ENCODE peak calls at places on chromosomes 16 and 17, in four cellular contexts. S is esophagus muscularis mucosa, I is tibial artery, Y is right atrium auricular region. L is an unnamed sample.

GRCh38 chr17:58969156-58969555 is 137.5 kb downstream of the TRIM37 start:
- DNase-seq in Y (no peak), S (no peak), I (no peak), L (peak; percentile 13)

GRCh38 chr16:30875881-30876791 is 17.7 kb downstream of the BCL7C start:
- DNase-seq in Y (no peak), S (no peak), I (no peak), L (peak; percentile 72)

GRCh38 chr17:14010999-14011692 is 58.2 kb upstream of the COX10 start:
- DNase-seq in Y (no peak), S (no peak), I (no peak), L (no peak)

GRCh38 chr17:75730065-75730464 is 8.8 kb downstream of the ITGB4 start:
- DNase-seq in S (no peak), I (no peak), Y (no peak), L (no peak)

GRCh38 chr17:34913001-34913400 is 48.3 kb downstream of the CCT6B start:
- DNase-seq in I (no peak), S (peak; percentile 68), Y (no peak), L (no peak)

GRCh38 chr17:70080541-70081347 is 5.7 kb downstream of the KCNJ16 start:
- DNase-seq in S (no peak), Y (no peak), I (no peak), L (no peak)

GRCh38 chr16:70730016-70730415 is 44.2 kb upstream of the MTSS2 start:
- DNase-seq in S (no peak), Y (no peak), I (no peak), L (no peak)

GRCh38 chr16:9797306-9797705 is 384.9 kb downstream of the GRIN2A start:
- DNase-seq in Y (peak; percentile 58), I (no peak), S (no peak), L (no peak)

GRCh38 chr17:48492401-48493298 is 38.2 kb downstream of the HOXB1 start:
- DNase-seq in S (no peak), I (peak; percentile 43), Y (peak; percentile 59), L (peak; percentile 84)

GRCh38 chr16:67150058-67150832 is 553 bp downstream of the B3GNT9 start:
- DNase-seq in S (no peak), Y (no peak), I (peak; percentile 50), L (peak; percentile 91)

GRCh38 chr17:80438806-80439205 is 23.8 kb downstream of the ENDOV start:
- DNase-seq in Y (no peak), S (no peak), I (no peak), L (no peak)

GRCh38 chr17:57984226-57984890 is 3.7 kb downstream of the VEZF1 start:
- DNase-seq in Y (no peak), I (no peak), S (no peak), L (no peak)

GRCh38 chr17:45771473-45771959 is 12.6 kb upstream of the CRHR1 start:
- DNase-seq in S (no peak), Y (no peak), I (no peak), L (no peak)

GRCh38 chr17:48131216-48131824 is 23.8 kb downstream of the SNX11 start:
- DNase-seq in I (peak; percentile 58), Y (no peak), S (no peak), L (peak; percentile 57)

GRCh38 chr17:60354223-60354622 is 37.7 kb downstream of the USP32 start:
- DNase-seq in S (no peak), I (no peak), Y (no peak), L (no peak)

GRCh38 chr16:518858-519257 is 8.7 kb upstream of the CAPN15 start:
- DNase-seq in S (no peak), I (no peak), Y (no peak), L (no peak)

GRCh38 chr16:1308036-1308976 is 1.1 kb upstream of the UBE2I start:
- DNase-seq in S (no peak), I (no peak), Y (no peak), L (no peak)

GRCh38 chr17:35540589-35541404 is 3.3 kb upstream of the SLFN12L start:
- DNase-seq in I (peak; percentile 51), Y (peak; percentile 63), S (peak; percentile 94), L (peak; percentile 30)

GRCh38 chr16:28549301-28549899 is 4.3 kb upstream of the SGF29 start:
- DNase-seq in Y (no peak), S (no peak), I (no peak), L (no peak)

GRCh38 chr16:4700997-4701743 is 7.8 kb downstream of the NUDT16L1 start:
- DNase-seq in Y (no peak), I (no peak), S (no peak), L (no peak)

GRCh38 chr16:11016993-11017392 is 72.6 kb downstream of the CLEC16A start:
- DNase-seq in I (no peak), Y (peak; percentile 63), S (peak; percentile 94), L (no peak)

GRCh38 chr17:78272181-78272913 is 40.9 kb downstream of the TMEM235 start:
- DNase-seq in S (no peak), Y (peak; percentile 70), I (no peak), L (peak; percentile 65)

GRCh38 chr17:13306310-13306962 is 288.6 kb upstream of the ELAC2 start:
- DNase-seq in Y (no peak), I (no peak), S (no peak), L (no peak)

GRCh38 chr17:42761638-42762037 is 611 bp downstream of the RAMP2 start:
- DNase-seq in I (no peak), Y (no peak), S (no peak), L (no peak)

GRCh38 chr16:87392823-87393679 is 915 bp downstream of the MAP1LC3B start:
- DNase-seq in S (no peak), Y (no peak), I (peak; percentile 51), L (peak; percentile 49)
- TF ChIP-seq CTCF in S (no peak), Y (no peak), I (peak; percentile 36), L (no peak)

DNA sequence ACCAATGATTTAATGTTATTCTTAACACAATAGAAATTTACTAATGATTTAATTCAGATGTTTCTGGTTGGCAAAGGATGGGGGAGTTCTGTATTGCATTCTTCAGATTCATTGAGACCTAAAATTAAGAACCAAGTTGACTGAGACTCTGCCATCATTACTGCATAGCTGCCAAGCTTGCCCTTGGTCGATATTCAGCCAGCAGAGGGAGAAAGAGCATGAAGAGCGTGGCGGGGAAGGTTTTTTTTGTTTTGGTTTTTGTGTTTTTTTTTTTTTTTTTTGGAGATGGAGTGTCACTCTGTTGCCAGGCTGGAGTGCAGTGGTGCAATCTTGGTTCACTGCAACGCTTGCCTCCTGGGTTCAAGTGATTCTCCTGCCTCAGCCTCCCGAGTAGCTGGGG is 659.4 kb upstream of the EEF2KMT start:
- DNase-seq in I (no peak), Y (no peak), S (no peak), L (no peak)
- TF ChIP-seq CTCF in I (no peak), Y (no peak), S (no peak), L (no peak)

GRCh38 chr17:67629963-67630320 is 87.8 kb upstream of the NOL11 start:
- DNase-seq in I (no peak), Y (no peak), S (no peak), L (peak; percentile 29)

GRCh38 chr17:67625971-67626370 is 91.8 kb upstream of the NOL11 start:
- DNase-seq in I (no peak), S (no peak), Y (no peak), L (no peak)

GRCh38 chr17:67624886-67625656 is 92.7 kb upstream of the NOL11 start:
- DNase-seq in I (no peak), Y (no peak), S (no peak), L (no peak)

GRCh38 chr17:67623767-67624166 is 94.0 kb upstream of the NOL11 start:
- DNase-seq in I (no peak), Y (no peak), S (no peak), L (no peak)

DNA sequence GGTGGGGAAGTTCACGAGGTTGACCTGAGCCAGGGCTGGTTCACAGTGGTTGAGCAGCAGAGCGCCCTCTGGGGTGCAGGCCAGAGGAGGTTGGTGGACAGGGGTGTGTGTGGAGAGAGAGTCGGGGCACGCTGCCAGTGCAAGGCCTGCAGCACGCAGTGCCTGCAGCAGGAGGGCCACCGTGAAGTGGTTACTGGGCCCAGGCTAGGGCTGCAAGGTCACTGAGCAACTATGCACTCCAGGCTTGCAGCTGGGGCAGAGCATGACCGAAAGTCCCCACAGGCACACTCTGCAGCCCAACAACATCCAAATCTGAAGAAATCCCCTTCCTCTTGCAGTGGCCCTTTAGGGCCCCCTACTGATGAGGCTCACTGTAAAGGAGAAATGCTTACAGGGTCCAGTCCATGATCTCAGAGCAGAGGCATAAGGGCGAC is 89.1 kb upstream of the NOL11 start:
- DNase-seq in S (no peak), Y (no peak), I (no peak), L (peak; percentile 63)
- TF ChIP-seq CTCF in S (no peak), Y (no peak), I (no peak), L (peak; percentile 47)

DNA sequence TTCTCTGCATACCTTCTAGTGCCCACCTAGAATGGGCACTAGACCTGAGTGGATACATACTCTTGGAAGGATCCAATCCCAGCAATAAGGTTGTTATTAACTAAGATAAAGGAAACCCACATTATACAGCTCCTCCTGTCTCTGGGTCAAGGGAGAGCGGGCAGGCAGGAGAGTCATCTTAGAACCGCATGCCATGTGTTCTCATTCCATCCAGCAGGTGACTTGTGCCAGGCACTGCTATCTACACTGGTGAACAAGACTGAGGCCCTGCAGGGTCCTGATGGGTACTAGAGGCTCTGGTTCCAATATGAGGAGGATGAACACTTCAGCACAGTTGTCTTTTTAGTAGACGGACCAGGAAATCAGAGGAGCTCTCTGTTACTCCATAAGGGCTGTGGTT is 5.9 kb upstream of the CD300H start:
- DNase-seq in S (no peak), I (no peak), Y (no peak), L (no peak)
- TF ChIP-seq CTCF in S (no peak), I (no peak), Y (no peak), L (no peak)